ENCODE peak calls at places on chromosome 22, in seven cellular contexts. C is thoracic aorta, B is kidney, K is RWPE1, N is right cardiac atrium, O is GM23248, G is gastrocnemius medialis. W is an unnamed sample.

GRCh38 chr22:19291218-19291579 is 320 bp downstream of the CLTCL1 start:
- DNase-seq in N (peak; percentile 79), O (peak; percentile 71), G (no peak), C (no peak), B (peak; percentile 80), K (no peak), W (no peak)

GRCh38 chr22:19872779-19873137 is 18.1 kb upstream of the GNB1L start:
- DNase-seq in C (no peak), G (no peak), N (peak; percentile 42), B (peak; percentile 66), K (no peak), O (no peak), W (no peak)

GRCh38 chr22:46357186-46357500 is 21.6 kb downstream of the TRMU start:
- DNase-seq in K (no peak), O (no peak), N (peak; percentile 30), G (no peak), B (no peak), C (no peak), W (no peak)

GRCh38 chr22:48758021-48758561 is 1069.6 kb downstream of the BRD1 start:
- DNase-seq in C (no peak), K (no peak), N (no peak), G (no peak), B (no peak), O (no peak), W (no peak)

GRCh38 chr22:35538801-35539321 is 1.8 kb upstream of the RASD2 start:
- DNase-seq in B (no peak), K (peak; percentile 21), O (peak; percentile 57), C (no peak), N (no peak), G (no peak), W (no peak)

GRCh38 chr22:30863161-30863833 is 105.3 kb downstream of the MORC2 start:
- DNase-seq in N (no peak), O (no peak), K (no peak), B (no peak), C (no peak), G (no peak), W (no peak)

GRCh38 chr22:37726240-37726887 is 29.5 kb downstream of the TRIOBP start:
- DNase-seq in B (no peak), N (no peak), O (peak; percentile 68), G (no peak), C (no peak), K (no peak), W (no peak)

GRCh38 chr22:46011627-46012181 is 34.7 kb upstream of the WNT7B start:
- DNase-seq in N (peak; percentile 71), G (no peak), C (no peak), O (no peak), K (no peak), B (peak; percentile 79), W (no peak)

GRCh38 chr22:19341500-19341899 is 50.0 kb upstream of the CLTCL1 start:
- DNase-seq in O (no peak), N (no peak), K (no peak), C (no peak), G (no peak), B (no peak), W (no peak)

GRCh38 chr22:50620861-50621490 is 7.0 kb downstream of the ARSA start:
- DNase-seq in B (peak; percentile 73), O (peak; percentile 36), N (no peak), C (no peak), K (no peak), G (no peak), W (no peak)

GRCh38 chr22:36732609-36733008 is 29.1 kb upstream of the CACNG2 start:
- DNase-seq in G (no peak), B (no peak), K (no peak), C (no peak), N (no peak), O (no peak), W (no peak)

GRCh38 chr22:42855726-42856125 is 1.3 kb downstream of the ARFGAP3 start:
- DNase-seq in N (no peak), O (peak; percentile 18), C (no peak), G (no peak), K (no peak), B (no peak), W (no peak)
- H3K27ac ChIP-seq in N (no peak overlapping the region), O (peak overlapping the region; percentile 99), C (peak overlapping the region; percentile 83), G (peak overlapping the region; percentile 97), K (peak overlapping the region; percentile 92), B (peak overlapping the region; percentile 92), W (peak overlapping the region; percentile 5)

GRCh38 chr22:44667276-44667675 is 34.7 kb upstream of the PRR5 start:
- DNase-seq in N (no peak), O (no peak), C (no peak), B (peak; percentile 46), K (no peak), G (no peak), W (no peak)
- H3K27ac ChIP-seq in N (no peak overlapping the region), O (no peak overlapping the region), C (no peak overlapping the region), B (no peak overlapping the region), K (no peak overlapping the region), G (no peak overlapping the region), W (no peak overlapping the region)

DNA sequence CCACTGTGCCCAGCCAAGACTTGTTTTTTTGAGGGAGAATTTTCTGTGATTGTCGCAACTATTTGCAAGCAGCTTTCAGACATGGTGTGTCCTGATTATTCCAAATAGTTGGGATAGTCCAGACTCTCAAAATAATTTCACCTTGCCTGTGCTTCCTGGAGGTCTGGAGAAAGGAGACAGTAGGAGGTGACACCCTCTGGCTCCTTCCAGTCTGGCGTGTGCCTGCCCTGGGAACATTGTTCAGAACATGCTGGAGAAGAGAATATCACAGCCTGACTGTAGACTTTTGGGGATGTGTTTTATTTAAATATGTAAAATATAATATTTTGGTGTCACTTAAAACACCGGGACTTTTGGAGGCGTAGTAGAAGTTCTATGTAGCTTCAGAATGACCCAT is 14.9 kb downstream of the ZNRF3 start:
- DNase-seq in C (no peak), O (no peak), K (no peak), B (no peak), N (no peak), G (no peak), W (no peak)
- H3K27ac ChIP-seq in C (peak overlapping the region; percentile 58), O (no peak overlapping the region), K (peak overlapping the region; percentile 31), B (no peak overlapping the region), N (no peak overlapping the region), G (no peak overlapping the region), W (peak overlapping the region; percentile 52)

DNA sequence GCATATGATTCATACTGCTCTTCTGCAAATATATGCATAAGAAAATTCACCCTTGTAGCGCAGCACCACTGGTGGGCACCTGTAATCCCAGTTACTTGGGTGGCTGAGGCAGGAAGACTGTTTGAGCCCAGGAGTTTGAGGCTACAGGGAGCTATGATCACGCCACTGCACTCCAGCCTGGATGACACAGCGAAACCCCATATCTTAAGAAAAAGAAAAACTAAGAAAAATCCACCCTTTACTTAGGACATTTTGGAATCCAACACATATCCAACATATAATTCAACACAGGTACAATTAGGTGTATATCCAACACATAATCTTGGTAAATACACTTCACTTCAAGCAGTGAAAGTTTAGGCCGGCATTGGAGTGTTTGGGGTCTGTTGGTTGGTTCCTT is 255.5 kb upstream of the PITPNB start:
- DNase-seq in G (no peak), N (no peak), C (no peak), K (no peak), B (no peak), O (no peak), W (no peak)
- H3K27ac ChIP-seq in G (no peak overlapping the region), N (no peak overlapping the region), C (no peak overlapping the region), K (no peak overlapping the region), B (no peak overlapping the region), O (no peak overlapping the region), W (no peak overlapping the region)

GRCh38 chr22:18024956-18025720 is 777 bp upstream of the MICAL3 start:
- DNase-seq in C (no peak), G (no peak), N (no peak), B (no peak), K (no peak), O (no peak), W (no peak)
- H3K27ac ChIP-seq in C (peak overlapping the region; percentile 64), G (peak overlapping the region; percentile 95), N (no peak overlapping the region), B (no peak overlapping the region), K (peak overlapping the region; percentile 95), O (no peak overlapping the region), W (no peak overlapping the region)

W was measured in epithelial cell of prostate.